ENCODE peak calls at places on chromosome 17, in five cellular contexts. Y, D, H, J and U are unnamed samples. For H3K27me3, the result is how much of the 10 kb centered on the place peaks cover.

GRCh38 chr17:75681289-75681688 is 14.2 kb downstream of the SAP30BP start:
- DNase-seq in D (no peak), J (no peak), H (no peak), Y (no peak), U (peak)

GRCh38 chr17:57365420-57365819 is 109.1 kb downstream of the MSI2 start:
- DNase-seq in D (no peak), H (no peak), Y (no peak), J (no peak), U (no peak)

GRCh38 chr17:36851230-36851629 is 86.0 kb upstream of the LHX1 start:
- DNase-seq in H (no peak), Y (no peak), J (no peak), D (peak), U (peak)

GRCh38 chr17:35244345-35245195 is 1.7 kb downstream of the SLFN5 start:
- DNase-seq in D (peak), J (no peak), H (peak), Y (peak), U (peak)

GRCh38 chr17:80218391-80218790 is 1.7 kb downstream of the SGSH start:
- DNase-seq in H (no peak), D (no peak), J (no peak), Y (no peak), U (no peak)

GRCh38 chr17:45956090-45956489 is 43.0 kb upstream of the STH start:
- DNase-seq in D (no peak), H (no peak), J (no peak), Y (no peak), U (no peak)

GRCh38 chr17:79201119-79201518 is 126.5 kb downstream of the ENGASE start:
- DNase-seq in J (no peak), D (no peak), Y (no peak), H (no peak), U (no peak)

GRCh38 chr17:79330229-79330628 is 255.6 kb downstream of the ENGASE start:
- DNase-seq in J (no peak), Y (no peak), H (no peak), D (no peak), U (no peak)

GRCh38 chr17:40309031-40309937 is at the start of gene RARA:
- DNase-seq in D (no peak), Y (peak), J (peak), H (peak), U (no peak)

GRCh38 chr17:31310260-31310659 is 3.6 kb downstream of the EVI2B start:
- DNase-seq in H (no peak), Y (peak), J (no peak), D (no peak), U (no peak)

GRCh38 chr17:76720941-76721340 is 5.5 kb downstream of the JMJD6 start:
- DNase-seq in D (no peak), Y (no peak), J (no peak), H (no peak), U (no peak)

GRCh38 chr17:16925461-16926060 is 46.4 kb downstream of the TNFRSF13B start:
- DNase-seq in J (peak), H (no peak), D (no peak), Y (no peak), U (no peak)

GRCh38 chr17:76735006-76735405 is 2.1 kb downstream of the SRSF2 start:
- DNase-seq in D (peak), J (no peak), Y (no peak), H (no peak), U (peak)

GRCh38 chr17:81934098-81934757 is 2.9 kb downstream of the PYCR1 start:
- DNase-seq in H (no peak), Y (no peak), J (no peak), D (no peak), U (no peak)

GRCh38 chr17:29393451-29393850 is 3.3 kb downstream of the TAOK1 start:
- DNase-seq in D (no peak), J (no peak), Y (no peak), H (no peak), U (peak)

GRCh38 chr17:37833237-37833859 is 88.5 kb upstream of the HNF1B start:
- DNase-seq in D (no peak), H (no peak), Y (no peak), J (no peak), U (no peak)

GRCh38 chr17:43970366-43970765 is 16.6 kb upstream of the PYY start:
- DNase-seq in J (no peak), H (no peak), Y (no peak), D (no peak), U (no peak)

GRCh38 chr17:5364696-5365095 is 54.8 kb downstream of the NUP88 start:
- DNase-seq in Y (no peak), J (no peak), H (no peak), D (no peak), U (no peak)

GRCh38 chr17:45752246-45752645 is 31.9 kb upstream of the CRHR1 start:
- DNase-seq in J (no peak), H (no peak), D (no peak), Y (no peak), U (no peak)

GRCh38 chr17:80036715-80037477 is 454 bp downstream of the CCDC40 start:
- DNase-seq in H (no peak), D (peak), Y (peak), J (peak), U (no peak)

GRCh38 chr17:78313735-78314648 is 45.9 kb downstream of the SOCS3 start:
- DNase-seq in D (peak), J (peak), H (peak), Y (peak), U (peak)

GRCh38 chr17:61467416-61468262 is 15.4 kb downstream of the TBX4 start:
- DNase-seq in H (peak), J (no peak), D (peak), Y (no peak), U (no peak)

GRCh38 chr17:63552211-63552610 is 1.9 kb downstream of the DCAF7 start:
- DNase-seq in D (peak), Y (no peak), J (no peak), H (peak), U (no peak)

GRCh38 chr17:5837055-5837491 is 233.1 kb upstream of the WSCD1 start:
- DNase-seq in J (no peak), D (peak), Y (no peak), H (no peak), U (peak)

GRCh38 chr17:15516150-15516549 is 47.1 kb downstream of the TVP23C start:
- DNase-seq in H (no peak), J (no peak), Y (no peak), D (peak), U (peak)

GRCh38 chr17:62014526-62014925 is 50.6 kb downstream of the MED13 start:
- DNase-seq in J (no peak), Y (no peak), H (no peak), D (no peak), U (no peak)

GRCh38 chr17:75564195-75564594 is 23.4 kb upstream of the MYO15B start:
- DNase-seq in J (no peak), D (no peak), Y (no peak), H (no peak), U (no peak)

GRCh38 chr17:78375401-78376079 is 2.9 kb upstream of the PGS1 start:
- DNase-seq in Y (no peak), J (no peak), H (no peak), D (peak), U (peak)

GRCh38 chr17:20063665-20064648 is 54.8 kb downstream of the SPECC1 start:
- DNase-seq in J (peak), Y (no peak), D (no peak), H (peak), U (peak)

GRCh38 chr17:83133302-83134121 is 54.1 kb downstream of the METRNL start:
- DNase-seq in H (no peak), Y (no peak), J (no peak), D (no peak), U (peak)

GRCh38 chr17:77314601-77315000 is 173.8 kb downstream of the SEC14L1 start:
- DNase-seq in J (no peak), Y (no peak), D (no peak), H (no peak), U (no peak)

GRCh38 chr17:5665164-5665563 is 80.9 kb upstream of the NLRP1 start:
- DNase-seq in Y (no peak), J (peak), H (no peak), D (no peak), U (no peak)

GRCh38 chr17:40354191-40355122 is 10.1 kb downstream of the GJD3 start:
- DNase-seq in Y (no peak), D (no peak), H (no peak), J (no peak), U (no peak)

GRCh38 chr17:59149051-59149450 is 5.9 kb downstream of the SKA2 start:
- DNase-seq in Y (no peak), D (peak), J (no peak), H (no peak), U (peak)

GRCh38 chr17:32117399-32117798 is 24.9 kb upstream of the RHOT1 start:
- DNase-seq in D (peak), J (no peak), H (peak), Y (no peak), U (no peak)

GRCh38 chr17:39663688-39664580 is 1.2 kb upstream of the TCAP start:
- DNase-seq in H (peak), J (no peak), Y (no peak), D (no peak), U (no peak)

GRCh38 chr17:55264273-55264639 is 504 bp upstream of the HLF start:
- DNase-seq in Y (no peak), D (no peak), J (no peak), H (no peak), U (no peak)

GRCh38 chr17:81837641-81838040 is 2.8 kb upstream of the PPP1R27 start:
- DNase-seq in H (no peak), Y (no peak), D (no peak), J (no peak), U (no peak)

GRCh38 chr17:20059728-20060188 is 50.6 kb downstream of the SPECC1 start:
- DNase-seq in D (no peak), H (no peak), Y (no peak), J (no peak), U (peak)

GRCh38 chr17:21278304-21279197 is 6.0 kb upstream of the MAP2K3 start:
- DNase-seq in H (peak), J (no peak), Y (peak), D (no peak), U (no peak)

GRCh38 chr17:21275047-21275578 is 9.4 kb upstream of the MAP2K3 start:
- DNase-seq in D (no peak), Y (no peak), J (no peak), H (no peak), U (no peak)

GRCh38 chr17:21272881-21273839 is 11.4 kb upstream of the MAP2K3 start:
- DNase-seq in H (peak), Y (no peak), J (no peak), D (no peak), U (peak)

GRCh38 chr17:21277332-21277731 is 7.2 kb upstream of the MAP2K3 start:
- DNase-seq in J (no peak), Y (no peak), H (no peak), D (no peak), U (no peak)

GRCh38 chr17:21275579-21276339 is 8.8 kb upstream of the MAP2K3 start:
- DNase-seq in Y (peak), D (peak), H (peak), J (peak), U (peak)
- TF ChIP-seq CTCF in Y (no peak), D (no peak), H (no peak), J (no peak), U (no peak)

GRCh38 chr17:49292901-49293300 is 62.3 kb upstream of the PHOSPHO1 start:
- DNase-seq in H (no peak), D (no peak), J (no peak), Y (no peak), U (peak)

GRCh38 chr17:49299996-49300395 is 62.1 kb downstream of the ZNF652 start:
- DNase-seq in D (no peak), J (no peak), Y (no peak), H (no peak), U (no peak)

GRCh38 chr17:49294126-49294525 is 63.5 kb upstream of the PHOSPHO1 start:
- DNase-seq in H (no peak), Y (no peak), J (no peak), D (no peak), U (no peak)

GRCh38 chr17:49297141-49297540 is 64.9 kb downstream of the ZNF652 start:
- DNase-seq in Y (no peak), H (no peak), D (no peak), J (no peak), U (no peak)

DNA sequence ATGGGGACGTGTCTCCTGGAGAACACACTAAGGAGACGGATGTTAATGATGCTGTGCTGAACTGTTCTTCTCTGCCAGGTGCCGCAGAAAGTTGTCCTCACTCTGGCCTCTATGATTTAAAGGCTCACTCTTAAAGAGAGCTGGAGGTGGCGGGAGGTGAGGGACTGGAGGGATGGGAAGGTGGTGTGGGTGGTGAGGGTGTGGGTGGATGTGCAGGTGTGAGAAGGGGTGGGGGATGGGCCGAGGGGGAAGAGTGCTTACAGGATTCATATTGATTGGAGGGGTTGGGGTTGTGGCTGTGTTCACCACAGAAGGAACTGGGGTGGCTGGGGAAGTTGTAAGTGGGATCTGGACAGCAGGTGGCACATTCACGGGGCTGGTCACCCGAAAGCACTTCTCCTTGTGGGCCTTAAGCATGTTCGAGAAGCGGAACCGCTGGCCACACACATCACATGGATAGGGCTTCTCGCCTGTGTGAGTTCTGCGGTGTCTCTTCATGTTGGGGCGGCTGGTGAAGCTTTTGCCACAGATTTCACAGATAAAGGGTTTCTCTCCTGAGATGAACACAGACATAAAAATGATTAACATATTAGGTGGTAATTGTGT is 63.6 kb downstream of the ZNF652 start:
- DNase-seq in Y (no peak), J (no peak), D (no peak), H (no peak), U (no peak)
- H3K4me3 ChIP-seq in Y (no peak), J (no peak), D (no peak), H (no peak), U (no peak)

GRCh38 chr17:48542956-48543853 is 1.7 kb downstream of the HOXB2 start:
- DNase-seq in J (no peak), H (no peak), Y (peak), D (peak), U (peak)
- H3K27me3 ChIP-seq in J (under half), H (under half), Y (under half), D (under half), U (half or more)

DNA sequence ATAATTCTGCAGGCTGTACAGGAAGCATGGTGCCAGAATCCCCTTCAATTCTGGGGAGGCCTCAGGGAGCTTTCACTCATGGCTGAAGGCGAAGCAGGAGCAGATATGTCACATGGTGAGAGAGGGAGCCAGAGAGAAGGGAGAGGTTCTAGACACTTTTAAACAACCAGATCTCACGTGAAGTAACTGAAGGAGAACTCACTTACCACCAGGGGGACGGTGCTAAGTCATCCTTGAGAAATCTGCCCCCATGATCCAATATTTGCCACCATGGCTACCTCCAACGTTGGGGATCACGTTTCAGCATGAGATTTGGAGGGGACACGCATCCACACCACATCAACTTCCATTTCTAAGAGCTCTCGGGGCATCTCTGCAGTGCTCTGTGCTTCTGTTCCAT is 37.4 kb upstream of the GNA13 start:
- DNase-seq in H (no peak), Y (no peak), D (no peak), J (no peak), U (no peak)
- TF ChIP-seq CTCF in H (no peak), Y (no peak), D (peak), J (no peak), U (peak)

GRCh38 chr17:7022791-7023571 is at the start of gene BCL6B:
- DNase-seq in J (no peak), H (no peak), Y (no peak), D (peak), U (no peak)

GRCh38 chr17:7021993-7022778 is 664 bp upstream of the BCL6B start:
- DNase-seq in H (peak), J (peak), Y (peak), D (peak), U (no peak)

GRCh38 chr17:7019406-7019805 is 3.4 kb upstream of the BCL6B start:
- DNase-seq in J (no peak), Y (no peak), D (no peak), H (no peak), U (no peak)

GRCh38 chr17:7019839-7020519 is 2.9 kb upstream of the BCL6B start:
- DNase-seq in H (peak), J (no peak), Y (no peak), D (peak), U (no peak)

DNA sequence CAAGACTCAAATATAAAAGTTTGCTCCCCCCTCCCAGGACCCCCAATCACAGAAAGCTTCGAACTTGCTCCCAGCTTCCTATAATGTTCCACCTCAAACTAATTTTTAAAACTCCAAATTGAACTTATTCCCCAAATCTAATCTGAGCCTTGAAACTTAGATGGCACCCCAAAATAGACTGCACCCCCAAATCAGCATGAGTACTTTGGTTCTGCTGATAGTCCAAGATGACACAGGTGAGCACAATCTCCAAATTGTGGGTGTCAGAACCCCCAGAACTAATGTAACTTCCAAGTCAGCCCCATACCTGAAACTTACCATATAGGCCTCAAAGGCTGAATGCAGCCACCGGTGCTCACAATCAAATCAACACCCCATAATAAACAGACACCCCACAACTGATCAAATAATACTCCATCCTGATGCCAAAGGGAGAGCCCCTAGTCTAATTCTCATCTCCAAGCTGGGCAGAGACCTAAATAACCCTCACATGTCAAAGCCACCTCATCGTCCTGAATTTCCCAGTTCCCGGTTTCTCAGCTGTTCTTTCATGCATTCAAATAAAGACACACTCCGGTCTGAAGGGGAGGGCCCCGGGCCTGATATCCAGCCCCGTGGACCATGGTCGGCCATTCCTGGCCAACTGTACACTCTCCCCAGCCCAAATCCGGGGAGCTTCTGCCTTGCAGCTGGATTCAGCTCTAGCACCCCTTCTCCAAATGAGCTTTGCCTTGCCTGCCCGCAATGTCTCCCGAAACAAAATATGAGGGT is 1.8 kb upstream of the BCL6B start:
- DNase-seq in H (no peak), D (peak), J (no peak), Y (no peak), U (no peak)
- H3K4me3 ChIP-seq in H (no peak), D (peak), J (no peak), Y (no peak), U (no peak)

DNA sequence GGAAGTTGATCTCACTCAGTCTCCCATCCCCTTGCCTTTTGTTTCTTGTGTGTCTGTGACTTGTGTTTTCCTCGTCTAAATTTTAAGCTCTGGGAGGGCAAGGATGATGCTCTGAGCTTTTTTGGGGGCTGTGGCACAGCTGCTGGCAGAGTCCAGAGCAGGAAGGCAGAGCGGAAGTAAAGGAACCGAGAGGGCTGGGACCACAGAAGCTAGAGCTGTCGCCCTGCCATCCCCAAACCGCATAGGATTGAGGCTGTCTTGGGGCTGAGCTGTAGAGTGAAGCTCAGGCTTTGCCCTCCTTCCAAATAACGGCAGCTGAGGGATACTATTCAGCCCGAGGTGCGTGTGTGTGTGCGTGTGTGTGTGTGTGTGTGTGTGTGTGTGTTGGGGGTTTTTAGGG is 3.8 kb upstream of the DNAH2 start:
- DNase-seq in Y (no peak), D (no peak), H (no peak), J (no peak), U (no peak)
- H3K27me3 ChIP-seq in Y (under half), D (under half), H (under half), J (under half), U (under half)

GRCh38 chr17:18181358-18181757 is 2.3 kb upstream of the ALKBH5 start:
- DNase-seq in J (no peak), H (no peak), D (no peak), Y (no peak), U (peak)

GRCh38 chr17:18182190-18182977 is 1.2 kb upstream of the ALKBH5 start:
- DNase-seq in J (no peak), D (peak), H (peak), Y (no peak), U (no peak)

GRCh38 chr17:18184143-18185007 is 747 bp downstream of the ALKBH5 start:
- DNase-seq in H (peak), J (peak), D (peak), Y (peak), U (no peak)

GRCh38 chr17:18183334-18184142 is at the start of gene ALKBH5:
- DNase-seq in D (peak), J (peak), H (peak), Y (peak), U (peak)

GRCh38 chr17:18182978-18183333 is 672 bp upstream of the ALKBH5 start:
- DNase-seq in H (peak), J (peak), D (no peak), Y (peak), U (peak)
- TF ChIP-seq CTCF in H (no peak), J (no peak), D (no peak), Y (no peak), U (no peak)

DNA sequence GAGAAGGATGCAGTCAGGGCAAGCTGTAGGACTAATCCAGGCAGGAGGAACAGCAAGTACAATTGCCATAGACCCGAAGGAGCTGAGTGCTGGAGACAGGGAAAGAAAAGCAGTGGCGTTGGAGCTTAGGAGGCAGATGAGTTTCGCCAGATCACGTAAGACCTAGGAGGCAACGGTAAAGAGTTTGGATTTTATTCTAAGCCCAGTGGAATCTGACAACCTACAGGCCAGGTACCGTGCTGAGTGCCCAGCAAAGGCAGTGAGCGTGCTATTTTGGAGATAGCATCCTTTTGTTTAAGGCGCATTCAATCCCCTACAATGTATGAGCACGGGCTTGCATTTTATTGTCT is 1.2 kb downstream of the USP43 start:
- DNase-seq in H (no peak), D (no peak), J (no peak), Y (no peak), U (no peak)
- H3K4me3 ChIP-seq in H (peak), D (no peak), J (peak), Y (no peak), U (peak)